ENCODE peak calls at places on chromosome 15, in ten cellular contexts. W, N, U, B, F, M, E, L, H and Z are unnamed samples.

GRCh38 chr15:67009576-67010569 is 55.5 kb upstream of the SMAD3 start:
- DNase-seq in E (no peak), H (no peak), U (no peak), F (no peak), N (no peak), M (no peak), W (no peak), B (no peak), L (no peak), Z (no peak)

GRCh38 chr15:88012711-88013110 is 243.8 kb downstream of the NTRK3 start:
- DNase-seq in W (no peak), B (no peak), M (no peak), U (no peak), L (no peak), N (no peak), F (no peak), E (no peak), H (no peak), Z (no peak)

GRCh38 chr15:68349173-68349572 is 71.6 kb downstream of the FEM1B start:
- DNase-seq in W (no peak), F (no peak), H (no peak), L (no peak), B (no peak), E (no peak), U (no peak), M (no peak), N (no peak), Z (no peak)

GRCh38 chr15:92780816-92781215 is 119.3 kb upstream of the CHD2 start:
- DNase-seq in W (no peak), F (no peak), L (no peak), M (no peak), N (no peak), B (no peak), U (no peak), E (no peak), H (peak; percentile 90), Z (no peak)

GRCh38 chr15:50979041-50979440 is 70.6 kb downstream of the AP4E1 start:
- DNase-seq in U (no peak), M (no peak), L (no peak), F (no peak), B (no peak), W (no peak), N (no peak), H (no peak), E (no peak), Z (no peak)

GRCh38 chr15:77775851-77776250 is 143.1 kb upstream of the LINGO1 start:
- DNase-seq in N (no peak), U (no peak), W (no peak), L (no peak), B (no peak), E (no peak), M (no peak), H (no peak), F (no peak), Z (no peak)

GRCh38 chr15:80732148-80732547 is 37.0 kb downstream of the ABHD17C start:
- DNase-seq in E (no peak), F (no peak), M (no peak), U (no peak), N (no peak), H (no peak), B (no peak), W (no peak), L (no peak), Z (no peak)

GRCh38 chr15:69141286-69141701 is 19.1 kb upstream of the GLCE start:
- DNase-seq in U (no peak), E (no peak), W (no peak), L (peak; percentile 35), N (peak; percentile 29), B (peak; percentile 60), M (no peak), H (no peak), F (no peak), Z (no peak)

GRCh38 chr15:33425149-33425548 is 114.4 kb downstream of the RYR3 start:
- DNase-seq in F (no peak), B (no peak), E (no peak), U (no peak), H (no peak), W (no peak), L (no peak), N (no peak), M (no peak), Z (peak; percentile 69)

GRCh38 chr15:89442671-89443307 is 53.6 kb downstream of the RHCG start:
- DNase-seq in B (peak; percentile 88), H (peak; percentile 15), U (peak; percentile 79), N (no peak), E (peak; percentile 48), F (peak; percentile 50), M (peak; percentile 26), L (peak; percentile 90), W (peak; percentile 60), Z (peak; percentile 83)